ENCODE peak calls at places on chromosome 2, in five cellular contexts. D is pancreas; N is CD4-positive, alpha-beta memory T cell; G is AG09309; R is esophagus squamous epithelium. U is an unnamed sample.
A peak's percentile ranks its signal among the peaks of the same experiment; 100 is the strongest.

GRCh38 chr2:191844706-191845105 is 2.2 kb downstream of the CAVIN2 start:
- DNase-seq in N (no peak), G (no peak), D (no peak), R (no peak), U (no peak)

GRCh38 chr2:227884511-227884947 is 13.1 kb downstream of the DAW1 start:
- DNase-seq in N (peak; percentile 36), R (no peak), D (peak; percentile 80), G (peak; percentile 21), U (peak; percentile 32)

GRCh38 chr2:98114643-98115355 is 27.8 kb downstream of the VWA3B start:
- DNase-seq in G (no peak), N (no peak), R (no peak), D (no peak), U (no peak)

GRCh38 chr2:45403036-45403435 is 208.0 kb downstream of the SRBD1 start:
- DNase-seq in D (no peak), G (no peak), N (no peak), R (no peak), U (no peak)

GRCh38 chr2:207875473-207876212 is 105.9 kb upstream of the FZD5 start:
- DNase-seq in D (no peak), G (no peak), N (no peak), R (no peak), U (no peak)

GRCh38 chr2:191171291-191171690 is 20.5 kb upstream of the STAT4 start:
- DNase-seq in G (no peak), N (no peak), R (no peak), D (no peak), U (no peak)

GRCh38 chr2:241136191-241136590 is 13.1 kb downstream of the PASK start:
- DNase-seq in G (no peak), R (no peak), D (no peak), N (no peak), U (no peak)

GRCh38 chr2:207974214-207974600 is 51.1 kb downstream of the PLEKHM3 start:
- DNase-seq in D (no peak), G (no peak), R (no peak), N (no peak), U (no peak)

GRCh38 chr2:15122915-15123314 is 438.2 kb downstream of the NBAS start:
- DNase-seq in G (no peak), R (no peak), N (no peak), D (no peak), U (no peak)

GRCh38 chr2:98730053-98730850 is 680 bp downstream of the MGAT4A start:
- DNase-seq in N (peak; percentile 59), D (peak; percentile 65), R (no peak), G (no peak), U (peak; percentile 67)

DNA sequence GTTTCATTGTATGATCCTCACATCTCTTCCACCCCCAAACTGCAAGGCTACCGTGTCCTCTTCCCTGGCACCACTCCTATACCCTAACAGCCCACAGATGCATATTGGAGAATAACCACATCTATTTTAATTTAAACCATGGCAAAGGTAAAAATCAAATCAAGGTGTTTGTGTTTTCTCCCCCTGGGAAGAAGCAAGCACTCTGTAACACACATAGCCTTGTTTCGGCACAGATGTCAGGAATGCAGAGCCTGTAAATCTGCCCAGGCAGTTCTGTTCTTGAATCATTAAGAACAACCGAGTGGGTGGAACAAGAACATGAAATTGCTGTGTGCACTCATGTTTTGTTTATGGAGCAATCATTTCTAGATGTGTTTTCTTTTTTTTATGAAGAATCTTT is 6.8 kb upstream of the COX7A2L start:
- DNase-seq in R (no peak), G (no peak), N (no peak), D (no peak), U (no peak)
- H3K4me3 ChIP-seq in R (no peak overlapping the region), G (no peak overlapping the region), N (no peak overlapping the region), D (no peak overlapping the region), U (no peak overlapping the region)

DNA sequence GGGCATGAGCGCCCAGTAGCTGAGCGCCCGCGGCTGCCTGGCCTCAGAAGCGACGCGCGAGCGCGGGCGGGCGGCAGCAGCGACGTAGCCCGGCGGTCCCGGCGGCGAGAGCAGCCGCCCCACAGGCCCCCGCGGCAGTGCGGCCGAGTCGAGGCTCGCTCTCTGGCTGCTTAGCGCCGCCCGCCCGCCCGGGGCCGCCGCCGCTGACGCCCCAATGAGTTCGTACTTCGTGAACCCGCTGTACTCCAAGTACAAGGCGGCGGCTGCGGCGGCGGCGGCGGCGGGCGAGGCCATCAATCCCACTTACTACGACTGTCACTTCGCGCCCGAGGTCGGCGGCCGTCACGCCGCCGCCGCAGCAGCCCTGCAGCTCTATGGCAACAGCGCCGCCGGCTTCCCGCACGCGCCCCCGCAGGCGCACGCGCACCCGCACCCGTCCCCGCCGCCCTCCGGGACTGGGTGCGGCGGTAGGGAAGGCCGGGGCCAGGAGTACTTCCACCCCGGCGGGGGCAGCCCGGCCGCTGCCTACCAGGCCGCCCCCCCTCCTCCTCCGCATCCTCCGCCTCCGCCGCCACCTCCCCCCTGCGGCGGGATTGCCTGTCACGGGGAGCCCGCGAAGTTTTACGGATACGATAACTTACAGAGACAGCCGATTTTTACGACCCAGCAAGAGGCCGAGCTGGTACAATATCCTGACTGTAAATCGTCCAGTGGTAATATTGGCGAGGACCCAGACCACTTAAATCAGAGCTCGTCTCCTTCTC is 830 bp downstream of the HOXD8 start:
- DNase-seq in G (no peak), R (no peak), N (no peak), D (no peak), U (no peak)
- H3K4me3 ChIP-seq in G (peak overlapping the region; percentile 58), R (peak overlapping the region; percentile 27), N (no peak overlapping the region), D (no peak overlapping the region), U (peak overlapping the region; percentile 22)

GRCh38 chr2:144509001-144509545 is 10.8 kb downstream of the ZEB2 start:
- DNase-seq in G (no peak), D (no peak), R (no peak), N (no peak), U (no peak)
- H3K4me3 ChIP-seq in G (no peak overlapping the region), D (no peak overlapping the region), R (no peak overlapping the region), N (no peak overlapping the region), U (no peak overlapping the region)

GRCh38 chr2:218010838-218011616 is 8.2 kb upstream of the TNS1 start:
- DNase-seq in D (no peak), R (no peak), N (no peak), G (no peak), U (no peak)
- H3K4me3 ChIP-seq in D (peak overlapping the region; percentile 37), R (peak overlapping the region; percentile 50), N (no peak overlapping the region), G (peak overlapping the region; percentile 79), U (no peak overlapping the region)

GRCh38 chr2:218400167-218400929 is 680 bp downstream of the CTDSP1 start:
- DNase-seq in R (no peak), N (peak; percentile 54), D (peak; percentile 61), G (no peak), U (no peak)

GRCh38 chr2:218397502-218398436 is 1.9 kb upstream of the CTDSP1 start:
- DNase-seq in D (peak; percentile 77), G (no peak), N (peak; percentile 68), R (no peak), U (peak; percentile 74)

GRCh38 chr2:218400930-218401833 is 1.5 kb downstream of the CTDSP1 start:
- DNase-seq in G (no peak), D (peak; percentile 51), R (no peak), N (no peak), U (no peak)

GRCh38 chr2:218398437-218399390 is 954 bp upstream of the CTDSP1 start:
- DNase-seq in R (no peak), G (no peak), N (peak; percentile 75), D (peak; percentile 70), U (no peak)

DNA sequence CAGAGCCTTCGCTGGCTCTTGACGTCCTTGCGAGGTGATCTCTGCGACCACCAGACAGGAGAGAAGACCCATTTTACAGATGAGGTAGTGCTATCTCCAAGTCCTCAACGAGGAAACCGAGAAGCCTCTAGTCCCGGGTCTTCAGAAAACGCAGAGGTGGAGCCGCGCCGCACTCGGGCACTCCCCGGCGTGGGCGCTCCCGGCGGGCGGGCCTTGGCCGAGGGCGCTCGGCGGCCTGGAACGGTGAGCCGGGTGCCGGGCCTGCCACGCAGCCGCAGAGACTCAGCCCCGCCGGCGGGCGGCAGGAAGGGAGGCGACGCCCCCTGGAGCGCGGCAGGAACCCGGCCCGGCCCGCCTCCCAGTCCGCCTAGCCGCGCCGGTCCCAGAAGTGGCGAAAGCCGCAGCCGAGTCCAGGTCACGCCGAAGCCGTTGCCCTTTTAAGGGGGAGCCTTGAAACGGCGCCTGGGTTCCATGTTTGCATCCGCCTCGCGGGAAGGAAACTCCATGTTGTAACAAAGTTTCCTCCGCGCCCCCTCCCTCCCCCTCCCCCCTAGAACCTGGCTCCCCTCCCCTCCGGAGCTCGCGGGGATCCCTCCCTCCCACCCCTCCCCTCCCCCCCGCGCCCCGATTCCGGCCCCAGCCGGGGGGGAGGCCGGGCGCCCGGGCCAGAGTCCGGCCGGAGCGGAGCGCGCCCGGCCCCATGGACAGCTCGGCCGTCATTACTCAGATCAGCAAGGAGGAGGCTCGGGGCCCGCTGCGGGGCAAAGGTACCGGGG is at the start of gene CTDSP1:
- DNase-seq in G (peak; percentile 87), N (peak; percentile 95), D (peak; percentile 97), R (peak; percentile 84), U (peak; percentile 94)
- H3K4me3 ChIP-seq in G (peak within 1 kb of the TSS; percentile 77), N (peak within 1 kb of the TSS; percentile 29), D (peak within 1 kb of the TSS; percentile 96), R (peak within 1 kb of the TSS; percentile 99), U (peak within 1 kb of the TSS; percentile 70)

GRCh38 chr2:74414475-74414874 is 6.9 kb downstream of the C2orf81 start:
- DNase-seq in R (no peak), N (no peak), G (no peak), D (no peak), U (no peak)
- H3K4me3 ChIP-seq in R (peak overlapping the region; percentile 33), N (no peak overlapping the region), G (peak overlapping the region; percentile 54), D (no peak overlapping the region), U (no peak overlapping the region)

DNA sequence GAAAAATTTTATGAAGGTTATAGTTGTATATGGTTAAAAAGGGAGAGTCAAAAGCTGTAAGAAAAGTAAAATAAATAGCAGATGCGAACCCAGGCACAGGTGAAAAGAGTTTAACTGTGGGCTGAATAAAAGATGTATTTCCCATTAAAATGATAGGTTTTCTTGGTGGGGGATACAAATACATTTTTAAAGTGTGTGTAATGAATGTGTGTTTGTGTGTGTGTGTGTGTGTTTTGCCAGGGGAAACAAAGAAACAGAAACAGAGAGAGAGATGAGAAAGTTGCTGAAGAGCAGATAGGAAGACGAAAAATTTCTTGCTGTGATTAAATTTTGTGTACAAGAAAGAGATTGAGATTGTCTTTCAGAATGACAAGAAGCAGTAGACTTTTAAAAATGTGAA is 12.1 kb downstream of the TFPI start:
- DNase-seq in G (no peak), D (no peak), N (no peak), R (no peak), U (no peak)
- H3K4me3 ChIP-seq in G (no peak overlapping the region), D (no peak overlapping the region), N (no peak overlapping the region), R (no peak overlapping the region), U (no peak overlapping the region)

GRCh38 chr2:85585781-85586105 is 1.5 kb downstream of the VAMP5 start:
- DNase-seq in N (no peak), G (no peak), R (no peak), D (no peak), U (no peak)
- H3K4me3 ChIP-seq in N (no peak overlapping the region), G (peak overlapping the region; percentile 54), R (no peak overlapping the region), D (no peak overlapping the region), U (peak overlapping the region; percentile 78)